ENCODE peak calls at places on chromosome 12, in five cellular contexts. U is hepatocyte, X is cardiac muscle cell, I is Panc1, R is suprapubic skin. A is an unnamed sample.

GRCh38 chr12:105409881-105410471 is 79.5 kb downstream of the C12orf75 start:
- DNase-seq in U (peak), X (peak), I (no peak), R (no peak), A (no peak)

GRCh38 chr12:122860052-122860853 is 25.0 kb downstream of the HIP1R start:
- DNase-seq in U (peak), X (peak), I (peak), R (peak), A (peak)

GRCh38 chr12:12803186-12803585 is 10.0 kb upstream of the DDX47 start:
- DNase-seq in U (peak), X (no peak), I (no peak), R (no peak), A (no peak)

GRCh38 chr12:89479982-89480381 is 44.6 kb downstream of the GALNT4 start:
- DNase-seq in U (no peak), X (no peak), I (no peak), R (no peak), A (no peak)

GRCh38 chr12:7588703-7589329 is 76.9 kb downstream of the APOBEC1 start:
- DNase-seq in U (peak), X (peak), I (no peak), R (no peak), A (no peak)

GRCh38 chr12:43884683-43885410 is 49.0 kb downstream of the TMEM117 start:
- DNase-seq in U (no peak), X (peak), I (no peak), R (no peak), A (no peak)

GRCh38 chr12:8823565-8824300 is 1.3 kb downstream of the A2ML1 start:
- DNase-seq in U (peak), X (peak), I (no peak), R (no peak), A (no peak)

GRCh38 chr12:120125792-120126634 is 9.5 kb upstream of the RAB35 start:
- DNase-seq in U (no peak), X (no peak), I (no peak), R (no peak), A (no peak)

GRCh38 chr12:93376436-93377251 is 1.1 kb upstream of the NUDT4 start:
- DNase-seq in U (peak), X (peak), I (no peak), R (no peak), A (no peak)

GRCh38 chr12:122850695-122851350 is 15.6 kb downstream of the HIP1R start:
- DNase-seq in U (no peak), X (no peak), I (no peak), R (no peak), A (no peak)

GRCh38 chr12:42705863-42706262 is 116.3 kb upstream of the PRICKLE1 start:
- DNase-seq in U (peak), X (no peak), I (no peak), R (peak), A (peak)

GRCh38 chr12:49091056-49091835 is 3.4 kb downstream of the DHH start:
- DNase-seq in U (no peak), X (no peak), I (no peak), R (no peak), A (no peak)

GRCh38 chr12:122893208-122894151 is 2.4 kb downstream of the VPS37B start:
- DNase-seq in U (no peak), X (no peak), I (no peak), R (no peak), A (no peak)

GRCh38 chr12:12441891-12442461 is 85.1 kb downstream of the BORCS5 start:
- DNase-seq in U (peak), X (peak), I (no peak), R (no peak), A (no peak)

GRCh38 chr12:106141003-106141402 is 2.2 kb upstream of the NUAK1 start:
- DNase-seq in U (no peak), X (no peak), I (no peak), R (no peak), A (no peak)

GRCh38 chr12:46560078-46560477 is 187.5 kb upstream of the SLC38A2 start:
- DNase-seq in U (no peak), X (no peak), I (no peak), R (no peak), A (no peak)

GRCh38 chr12:51225800-51226199 is 7.9 kb upstream of the POU6F1 start:
- DNase-seq in U (no peak), X (no peak), I (no peak), R (no peak), A (no peak)

GRCh38 chr12:13195848-13196301 is 651 bp upstream of the EMP1 start:
- DNase-seq in U (peak), X (no peak), I (no peak), R (no peak), A (no peak)

GRCh38 chr12:106138646-106139421 is at the start of gene NUAK1:
- DNase-seq in U (peak), X (peak), I (no peak), R (peak), A (no peak)

GRCh38 chr12:63018273-63018672 is 83.3 kb upstream of the PPM1H start:
- DNase-seq in U (no peak), X (no peak), I (no peak), R (no peak), A (no peak)

GRCh38 chr12:115481141-115481540 is 796.4 kb downstream of the MED13L start:
- DNase-seq in U (no peak), X (peak), I (no peak), R (no peak), A (no peak)

GRCh38 chr12:50922820-50923219 is 29.5 kb upstream of the HIGD1C start:
- DNase-seq in U (no peak), X (no peak), I (no peak), R (no peak), A (no peak)

GRCh38 chr12:63098851-63099250 is 52.1 kb downstream of the AVPR1A start:
- DNase-seq in U (peak), X (no peak), I (no peak), R (no peak), A (no peak)

GRCh38 chr12:87518508-87518907 is 510.7 kb downstream of the C12orf50 start:
- DNase-seq in U (no peak), X (no peak), I (no peak), R (no peak), A (no peak)

GRCh38 chr12:102811125-102811737 is 105.8 kb downstream of the PAH start:
- DNase-seq in U (peak), X (peak), I (peak), R (no peak), A (no peak)

GRCh38 chr12:68237523-68238070 is 12.0 kb upstream of the IL26 start:
- DNase-seq in U (no peak), X (peak), I (no peak), R (no peak), A (no peak)

GRCh38 chr12:52050771-52051541 is at the start of gene NR4A1:
- DNase-seq in U (peak), X (peak), I (no peak), R (peak), A (peak)

GRCh38 chr12:10716704-10717315 is 6.3 kb downstream of the YBX3 start:
- DNase-seq in U (peak), X (no peak), I (no peak), R (peak), A (peak)

GRCh38 chr12:88723219-88723618 is 142.9 kb upstream of the KITLG start:
- DNase-seq in U (no peak), X (no peak), I (no peak), R (no peak), A (no peak)

GRCh38 chr12:51359851-51360250 is 13.4 kb upstream of the CELA1 start:
- DNase-seq in U (no peak), X (no peak), I (no peak), R (no peak), A (no peak)

GRCh38 chr12:93793983-93794382 is 116.8 kb downstream of the CRADD start:
- DNase-seq in U (no peak), X (no peak), I (no peak), R (no peak), A (peak)

GRCh38 chr12:101018540-101018939 is 191.5 kb downstream of the SLC5A8 start:
- DNase-seq in U (peak), X (no peak), I (no peak), R (no peak), A (peak)

GRCh38 chr12:68915055-68915454 is 17.9 kb downstream of the CPM start:
- DNase-seq in U (no peak), X (no peak), I (no peak), R (no peak), A (peak)

GRCh38 chr12:59093090-59093489 is 172.8 kb upstream of the LRIG3 start:
- DNase-seq in U (no peak), X (no peak), I (no peak), R (no peak), A (peak)

GRCh38 chr12:78392918-78393317 is 471.7 kb upstream of the SYT1 start:
- DNase-seq in U (peak), X (no peak), I (no peak), R (no peak), A (no peak)

GRCh38 chr12:16063728-16064127 is 152.6 kb downstream of the DERA start:
- DNase-seq in U (no peak), X (no peak), I (no peak), R (no peak), A (no peak)

GRCh38 chr12:68828669-68829068 is 20.7 kb downstream of the MDM2 start:
- DNase-seq in U (no peak), X (no peak), I (no peak), R (no peak), A (no peak)

DNA sequence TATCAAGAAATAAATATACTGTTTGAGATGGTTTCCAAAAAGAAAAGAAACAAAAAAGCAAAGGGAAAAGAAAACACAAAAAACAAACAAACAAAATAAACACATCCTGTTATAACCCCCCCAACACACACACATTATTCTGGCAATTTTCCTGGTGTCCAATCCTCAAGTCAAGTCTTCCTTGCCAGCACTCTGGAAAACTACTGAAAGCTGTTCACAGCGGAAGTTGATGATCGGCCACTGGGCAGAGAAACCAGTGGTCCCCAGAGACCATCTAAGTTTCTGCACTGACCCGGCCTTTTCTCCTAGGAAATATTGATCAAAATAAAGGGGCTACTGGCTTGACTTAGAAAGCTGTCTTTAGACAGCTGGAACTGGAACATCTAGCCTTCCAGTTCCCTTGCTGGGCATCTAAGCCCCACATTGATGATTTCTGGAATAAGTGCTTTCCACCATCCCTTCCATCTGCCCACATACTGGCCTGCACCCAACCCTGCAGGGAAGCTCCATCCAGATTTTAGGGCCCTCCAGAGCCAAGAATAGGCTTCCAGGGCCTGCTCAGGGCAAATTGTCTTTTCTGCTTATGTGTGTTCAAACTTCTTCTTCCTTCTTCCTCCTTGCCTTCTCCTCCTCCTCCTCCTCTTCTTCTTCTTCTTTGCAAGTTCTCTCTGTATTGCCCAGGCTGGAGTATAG is 11.6 kb upstream of the PPP1CC start:
- DNase-seq in U (no peak), X (no peak), I (no peak), R (no peak), A (no peak)
- H3K4me3 ChIP-seq in U (no peak), X (no peak), I (no peak), R (no peak), A (no peak)

GRCh38 chr12:123986374-123986920 is 13.4 kb downstream of the ZNF664 start:
- DNase-seq in U (no peak), X (peak), I (no peak), R (no peak), A (no peak)

GRCh38 chr12:123987022-123987421 is 14.0 kb downstream of the ZNF664 start:
- DNase-seq in U (no peak), X (no peak), I (no peak), R (no peak), A (no peak)

GRCh38 chr12:123982269-123982668 is 9.3 kb downstream of the ZNF664 start:
- DNase-seq in U (no peak), X (no peak), I (no peak), R (no peak), A (no peak)

GRCh38 chr12:123984903-123985302 is 11.9 kb downstream of the ZNF664 start:
- DNase-seq in U (no peak), X (no peak), I (no peak), R (no peak), A (no peak)

DNA sequence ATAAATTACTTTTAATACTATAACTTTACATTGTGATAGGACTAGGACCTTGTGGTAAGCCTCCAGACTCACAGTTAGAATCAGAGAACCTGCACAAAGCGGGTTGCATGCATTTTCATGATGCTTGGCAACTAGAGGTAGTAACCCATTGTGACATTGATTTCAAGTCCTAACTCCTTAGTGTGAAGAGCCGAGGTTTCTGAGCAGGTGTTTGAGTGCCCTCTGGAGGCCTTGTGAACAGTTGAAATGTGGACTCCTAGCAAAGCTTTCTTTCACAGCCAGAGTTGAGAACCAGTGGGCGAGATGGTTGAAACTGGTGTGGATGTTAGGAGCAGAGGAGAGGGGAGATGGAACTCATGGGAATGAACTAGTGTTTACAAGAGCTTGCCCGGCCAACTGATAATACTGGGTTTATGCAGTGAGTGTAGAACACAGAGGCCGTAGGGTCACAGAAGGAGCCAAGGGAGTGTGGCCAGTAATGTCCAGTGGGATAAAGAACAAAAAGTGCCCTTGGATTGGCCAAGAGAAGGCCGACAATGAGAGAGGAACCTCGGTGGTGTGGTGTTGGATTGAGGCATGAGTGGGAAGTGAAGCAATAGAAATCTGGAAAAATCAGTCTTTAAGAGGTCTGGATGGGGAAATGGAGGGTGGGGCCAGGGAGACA is 10.9 kb downstream of the ZNF664 start:
- DNase-seq in U (peak), X (peak), I (no peak), R (no peak), A (no peak)
- TF ChIP-seq CTCF in U (peak), X (peak), I (peak), R (no peak), A (peak)

GRCh38 chr12:4538207-4539160 is at the start of gene RAD51AP1:
- DNase-seq in U (peak), X (peak), I (peak), R (peak), A (peak)
- H3K27ac ChIP-seq in U (peak), X (peak), I (peak), R (peak), A (peak)

GRCh38 chr12:98724384-98725155 is 79.5 kb downstream of the APAF1 start:
- DNase-seq in U (no peak), X (no peak), I (no peak), R (no peak), A (no peak)

GRCh38 chr12:98714426-98714825 is 69.3 kb downstream of the APAF1 start:
- DNase-seq in U (no peak), X (no peak), I (no peak), R (no peak), A (no peak)

GRCh38 chr12:98721204-98721702 is 76.2 kb downstream of the APAF1 start:
- DNase-seq in U (no peak), X (no peak), I (no peak), R (no peak), A (no peak)

GRCh38 chr12:98725481-98726247 is 80.6 kb downstream of the APAF1 start:
- DNase-seq in U (peak), X (peak), I (no peak), R (no peak), A (peak)

DNA sequence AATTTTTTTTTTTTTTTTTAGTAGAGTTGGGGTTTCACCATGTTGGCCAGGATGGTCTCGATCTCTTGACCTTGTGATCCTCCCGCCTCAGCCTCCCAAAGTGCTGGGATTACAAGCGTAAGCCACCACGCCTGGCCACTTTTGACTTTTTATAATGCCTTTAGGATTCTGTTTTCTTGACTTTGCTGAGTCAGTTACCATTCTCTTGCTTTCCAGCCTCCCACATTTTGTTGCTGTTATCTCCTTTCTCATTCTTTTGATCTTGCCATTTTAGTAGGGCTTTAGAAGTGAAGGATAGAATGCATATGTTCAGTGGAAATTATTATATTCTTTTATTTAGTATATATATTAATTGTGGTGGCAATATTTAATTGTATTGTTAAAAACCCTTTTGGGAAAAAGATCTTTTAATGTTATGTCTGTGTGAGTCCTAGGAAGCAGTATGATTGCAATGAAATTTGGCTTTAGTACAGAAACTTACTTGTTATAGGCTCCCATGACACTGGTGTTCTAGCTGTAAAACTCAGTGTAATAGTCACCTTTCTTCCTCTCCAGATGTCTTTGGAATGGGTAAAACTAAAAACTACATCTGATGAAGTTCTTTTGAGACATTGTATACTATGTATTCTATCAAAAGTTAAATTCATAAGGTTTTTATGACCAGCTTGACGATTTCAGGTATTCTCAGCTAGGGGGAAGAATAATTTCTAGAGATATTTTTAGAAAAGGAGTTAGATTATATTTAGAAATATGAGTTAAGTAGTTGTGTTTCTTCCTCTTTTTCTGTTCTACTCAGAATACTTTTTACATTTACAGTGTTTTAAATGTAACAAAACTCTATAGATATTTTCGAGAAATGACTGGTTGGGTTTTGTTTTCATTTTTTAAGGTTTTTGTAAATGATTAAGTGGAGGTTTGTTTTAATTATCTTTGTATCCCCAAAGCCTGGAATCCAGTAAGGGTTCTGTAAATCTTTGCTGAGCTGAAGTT is 74.7 kb downstream of the APAF1 start:
- DNase-seq in U (no peak), X (no peak), I (no peak), R (no peak), A (no peak)
- H3K4me3 ChIP-seq in U (no peak), X (no peak), I (no peak), R (no peak), A (no peak)

GRCh38 chr12:989751-990278 is 1.2 kb upstream of the ERC1 start:
- DNase-seq in U (peak), X (peak), I (no peak), R (no peak), A (no peak)

GRCh38 chr12:990308-990648 is 745 bp upstream of the ERC1 start:
- DNase-seq in U (peak), X (peak), I (no peak), R (peak), A (no peak)

GRCh38 chr12:991350-992278 is 591 bp downstream of the ERC1 start:
- DNase-seq in U (peak), X (no peak), I (no peak), R (peak), A (no peak)

GRCh38 chr12:989051-989450 is 2.0 kb upstream of the ERC1 start:
- DNase-seq in U (no peak), X (no peak), I (no peak), R (no peak), A (no peak)

DNA sequence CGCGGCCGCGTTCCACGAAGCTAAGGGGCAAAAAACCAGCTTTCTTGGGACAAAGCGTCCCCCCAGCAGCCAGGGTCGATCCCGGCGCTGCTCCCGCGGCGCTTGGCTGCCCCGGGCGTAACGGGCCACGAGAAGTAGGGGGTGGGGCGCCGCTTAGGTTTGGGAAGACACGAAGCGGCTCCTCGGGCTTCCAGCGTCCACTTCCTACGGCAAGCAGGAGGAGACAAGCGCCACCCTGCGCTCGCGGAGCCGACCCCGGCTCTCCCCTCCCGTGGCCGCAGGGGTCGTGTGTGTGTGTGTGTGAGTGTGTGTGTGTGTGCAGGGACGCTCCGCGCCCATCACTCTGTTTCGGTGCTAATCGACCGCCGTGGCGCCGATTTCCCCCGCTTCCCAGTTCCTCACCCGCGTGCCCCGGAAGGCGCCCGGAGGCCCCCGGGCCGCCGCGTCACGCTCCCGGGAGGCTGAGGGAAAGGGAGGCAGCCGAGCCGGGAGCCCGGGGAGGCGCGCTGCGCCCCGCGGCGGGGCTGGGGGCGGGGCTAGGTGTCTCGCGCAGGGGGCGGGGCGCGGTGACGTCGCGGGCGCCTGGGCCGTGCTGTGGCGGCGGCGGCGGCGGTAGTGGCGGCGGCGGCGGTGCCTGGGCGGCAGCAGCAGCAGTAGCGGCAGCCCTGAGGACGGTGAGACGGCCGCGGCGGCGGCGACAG is at the start of gene ERC1:
- DNase-seq in U (peak), X (peak), I (no peak), R (peak), A (peak)
- TF ChIP-seq CTCF in U (peak), X (no peak), I (no peak), R (no peak), A (no peak)

GRCh38 chr12:108693186-108693585 is 38.1 kb downstream of the CORO1C start:
- DNase-seq in U (no peak), X (no peak), I (no peak), R (no peak), A (no peak)
- H3K27ac ChIP-seq in U (peak), X (peak), I (peak), R (peak), A (peak)

A was measured in AG04450.